ENCODE peak calls at places on chromosomes 16 and 17, in ten cellular contexts. V is A172; D is Kasumi-1; A is OCI-M1; E is RCC 7860; U is activated CD4-positive, alpha-beta T cell treated with anti-CD3 and anti-CD28 coated beads, Interleukin-2, amount 50 U/mL, for 48 hours; X is T-helper 2 cell; K is CD8-positive, alpha-beta T cell; B is dermis microvascular lymphatic vessel endothelial cell; N is GDM1. Q is an unnamed sample.
A peak's percentile ranks its signal among the peaks of the same experiment; 100 is the strongest.

GRCh38 chr17:45139533-45139920 is 4.0 kb downstream of the ACBD4 start:
- DNase-seq in V (no peak), D (no peak), A (no peak), E (no peak), U (no peak), X (no peak), K (no peak), B (no peak), N (no peak), Q (no peak)

GRCh38 chr16:69406780-69407331 is 17.6 kb upstream of the CYB5B start:
- DNase-seq in V (peak; percentile 91), D (no peak), A (peak; percentile 71), E (no peak), U (no peak), X (no peak), K (no peak), B (no peak), N (no peak), Q (no peak)

GRCh38 chr17:43217614-43218087 is 6.0 kb downstream of the TMEM106A start:
- DNase-seq in V (no peak), D (no peak), A (no peak), E (no peak), U (no peak), X (no peak), K (no peak), B (no peak), N (no peak), Q (no peak)

GRCh38 chr17:35299108-35299507 is 56.2 kb downstream of the SLFN5 start:
- DNase-seq in V (no peak), D (no peak), A (no peak), E (no peak), U (no peak), X (no peak), K (no peak), B (no peak), N (peak; percentile 4), Q (no peak)

GRCh38 chr16:50213939-50214519 is 52.3 kb upstream of the ADCY7 start:
- DNase-seq in V (peak; percentile 49), D (peak; percentile 80), A (peak; percentile 78), E (peak; percentile 54), U (no peak), X (no peak), K (no peak), B (peak; percentile 70), N (no peak), Q (no peak)

GRCh38 chr16:7400117-7400890 is 67.7 kb downstream of the RBFOX1 start:
- DNase-seq in V (no peak), D (no peak), A (no peak), E (no peak), U (no peak), X (no peak), K (no peak), B (no peak), N (no peak), Q (no peak)

GRCh38 chr16:66905633-66906539 is 12.8 kb downstream of the CDH16 start:
- DNase-seq in V (no peak), D (no peak), A (peak; percentile 84), E (no peak), U (peak; percentile 33), X (no peak), K (no peak), B (no peak), N (no peak), Q (no peak)

GRCh38 chr17:50559674-50560184 is 786 bp upstream of the CACNA1G start:
- DNase-seq in V (peak; percentile 52), D (peak; percentile 39), A (no peak), E (peak; percentile 7), U (peak; percentile 44), X (no peak), K (no peak), B (peak; percentile 7), N (no peak), Q (no peak)

GRCh38 chr16:73057369-73058210 is 9.7 kb upstream of the ZFHX3 start:
- DNase-seq in V (no peak), D (no peak), A (no peak), E (no peak), U (no peak), X (no peak), K (no peak), B (peak; percentile 65), N (no peak), Q (no peak)

GRCh38 chr17:65918450-65918849 is 273.5 kb downstream of the CEP112 start:
- DNase-seq in V (no peak), D (no peak), A (no peak), E (no peak), U (no peak), X (no peak), K (no peak), B (peak; percentile 89), N (no peak), Q (no peak)

Q was measured in epithelial cell of proximal tubule.